ENCODE peak calls at places on chromosomes 12 and 14, in four cellular contexts. One of them, this sample, is unnamed. For H3K36me3, the result is how much of the 10 kb centered on the place peaks cover.

GRCh38 chr12:31204995-31205582 is 120.9 kb downstream of the SINHCAF start:
- DNase-seq in uterus: no peak
- DNase-seq in adipocyte: peak
- DNase-seq in kidney epithelial cell: peak
- DNase-seq in this sample: no peak

GRCh38 chr12:116465892-116466291 is 93.3 kb upstream of the MAP1LC3B2 start:
- DNase-seq in uterus: no peak
- DNase-seq in adipocyte: no peak
- DNase-seq in kidney epithelial cell: no peak
- DNase-seq in this sample: no peak

GRCh38 chr14:96574171-96574632 is 72.0 kb downstream of the PAPOLA start:
- DNase-seq in uterus: no peak
- DNase-seq in adipocyte: peak
- DNase-seq in kidney epithelial cell: no peak
- DNase-seq in this sample: no peak

GRCh38 chr12:62158416-62159360 is 101.5 kb upstream of the USP15 start:
- DNase-seq in uterus: no peak
- DNase-seq in adipocyte: peak
- DNase-seq in kidney epithelial cell: no peak
- DNase-seq in this sample: peak

GRCh38 chr12:42090899-42091298 is 53.8 kb downstream of the GXYLT1 start:
- DNase-seq in uterus: no peak
- DNase-seq in adipocyte: peak
- DNase-seq in kidney epithelial cell: peak
- DNase-seq in this sample: no peak

GRCh38 chr12:111319600-111320232 is 49.2 kb downstream of the PHETA1 start:
- DNase-seq in uterus: no peak
- DNase-seq in adipocyte: no peak
- DNase-seq in kidney epithelial cell: no peak
- DNase-seq in this sample: no peak

GRCh38 chr14:72610096-72610830 is 283.6 kb downstream of the DPF3 start:
- DNase-seq in uterus: no peak
- DNase-seq in adipocyte: no peak
- DNase-seq in kidney epithelial cell: no peak
- DNase-seq in this sample: no peak

GRCh38 chr14:75968461-75968860 is 13.3 kb downstream of the TGFB3 start:
- DNase-seq in uterus: peak
- DNase-seq in adipocyte: peak
- DNase-seq in kidney epithelial cell: no peak
- DNase-seq in this sample: no peak

GRCh38 chr14:44795725-44796124 is 166.0 kb downstream of the KLHL28 start:
- DNase-seq in uterus: no peak
- DNase-seq in adipocyte: no peak
- DNase-seq in kidney epithelial cell: no peak
- DNase-seq in this sample: no peak

GRCh38 chr12:58621126-58621525 is 299.2 kb downstream of the LRIG3 start:
- DNase-seq in uterus: no peak
- DNase-seq in adipocyte: no peak
- DNase-seq in kidney epithelial cell: no peak
- DNase-seq in this sample: no peak

GRCh38 chr12:62914443-62914909 is 20.5 kb downstream of the PPM1H start:
- DNase-seq in uterus: no peak
- DNase-seq in adipocyte: no peak
- DNase-seq in kidney epithelial cell: no peak
- DNase-seq in this sample: no peak

GRCh38 chr14:51780006-51780692 is 80.3 kb upstream of the GNG2 start:
- DNase-seq in uterus: peak
- DNase-seq in adipocyte: peak
- DNase-seq in kidney epithelial cell: no peak
- DNase-seq in this sample: peak

GRCh38 chr14:57533214-57533613 is 39.6 kb upstream of the CCDC198 start:
- DNase-seq in uterus: no peak
- DNase-seq in adipocyte: peak
- DNase-seq in kidney epithelial cell: no peak
- DNase-seq in this sample: no peak

GRCh38 chr14:72535485-72535884 is 358.4 kb downstream of the DPF3 start:
- DNase-seq in uterus: no peak
- DNase-seq in adipocyte: no peak
- DNase-seq in kidney epithelial cell: no peak
- DNase-seq in this sample: peak

GRCh38 chr12:30862486-30862885 is 64.1 kb upstream of the TSPAN11 start:
- DNase-seq in uterus: no peak
- DNase-seq in adipocyte: no peak
- DNase-seq in kidney epithelial cell: no peak
- DNase-seq in this sample: no peak

GRCh38 chr12:62631531-62632520 is 165.2 kb downstream of the MON2 start:
- DNase-seq in uterus: peak
- DNase-seq in adipocyte: peak
- DNase-seq in kidney epithelial cell: no peak
- DNase-seq in this sample: peak

GRCh38 chr14:100147181-100147631 is 12.2 kb downstream of the DEGS2 start:
- DNase-seq in uterus: no peak
- DNase-seq in adipocyte: no peak
- DNase-seq in kidney epithelial cell: no peak
- DNase-seq in this sample: peak

GRCh38 chr12:1217191-1217949 is 226.3 kb downstream of the ERC1 start:
- DNase-seq in uterus: no peak
- DNase-seq in adipocyte: peak
- DNase-seq in kidney epithelial cell: peak
- DNase-seq in this sample: no peak

GRCh38 chr14:96224480-96225096 is 19.9 kb downstream of the BDKRB2 start:
- DNase-seq in uterus: no peak
- DNase-seq in adipocyte: no peak
- DNase-seq in kidney epithelial cell: no peak
- DNase-seq in this sample: no peak

GRCh38 chr12:14239350-14239934 is 126.0 kb upstream of the ATF7IP start:
- DNase-seq in uterus: no peak
- DNase-seq in adipocyte: peak
- DNase-seq in kidney epithelial cell: no peak
- DNase-seq in this sample: no peak

GRCh38 chr12:64674367-64674922 is 64.2 kb downstream of the RASSF3 start:
- DNase-seq in uterus: no peak
- DNase-seq in adipocyte: no peak
- DNase-seq in kidney epithelial cell: no peak
- DNase-seq in this sample: peak

GRCh38 chr14:87640553-87640952 is 352.4 kb downstream of the GALC start:
- DNase-seq in uterus: no peak
- DNase-seq in adipocyte: no peak
- DNase-seq in kidney epithelial cell: no peak
- DNase-seq in this sample: no peak

GRCh38 chr12:106739815-106740552 is 34.5 kb upstream of the RIC8B start:
- DNase-seq in uterus: no peak
- DNase-seq in adipocyte: no peak
- DNase-seq in kidney epithelial cell: no peak
- DNase-seq in this sample: no peak

GRCh38 chr14:22561366-22561660 is 27.7 kb downstream of the DAD1 start:
- DNase-seq in uterus: no peak
- DNase-seq in adipocyte: no peak
- DNase-seq in kidney epithelial cell: no peak
- DNase-seq in this sample: no peak
- H3K4me3 ChIP-seq in uterus: no peak
- H3K4me3 ChIP-seq in adipocyte: no peak
- H3K4me3 ChIP-seq in kidney epithelial cell: no peak
- H3K4me3 ChIP-seq in this sample: no peak

DNA sequence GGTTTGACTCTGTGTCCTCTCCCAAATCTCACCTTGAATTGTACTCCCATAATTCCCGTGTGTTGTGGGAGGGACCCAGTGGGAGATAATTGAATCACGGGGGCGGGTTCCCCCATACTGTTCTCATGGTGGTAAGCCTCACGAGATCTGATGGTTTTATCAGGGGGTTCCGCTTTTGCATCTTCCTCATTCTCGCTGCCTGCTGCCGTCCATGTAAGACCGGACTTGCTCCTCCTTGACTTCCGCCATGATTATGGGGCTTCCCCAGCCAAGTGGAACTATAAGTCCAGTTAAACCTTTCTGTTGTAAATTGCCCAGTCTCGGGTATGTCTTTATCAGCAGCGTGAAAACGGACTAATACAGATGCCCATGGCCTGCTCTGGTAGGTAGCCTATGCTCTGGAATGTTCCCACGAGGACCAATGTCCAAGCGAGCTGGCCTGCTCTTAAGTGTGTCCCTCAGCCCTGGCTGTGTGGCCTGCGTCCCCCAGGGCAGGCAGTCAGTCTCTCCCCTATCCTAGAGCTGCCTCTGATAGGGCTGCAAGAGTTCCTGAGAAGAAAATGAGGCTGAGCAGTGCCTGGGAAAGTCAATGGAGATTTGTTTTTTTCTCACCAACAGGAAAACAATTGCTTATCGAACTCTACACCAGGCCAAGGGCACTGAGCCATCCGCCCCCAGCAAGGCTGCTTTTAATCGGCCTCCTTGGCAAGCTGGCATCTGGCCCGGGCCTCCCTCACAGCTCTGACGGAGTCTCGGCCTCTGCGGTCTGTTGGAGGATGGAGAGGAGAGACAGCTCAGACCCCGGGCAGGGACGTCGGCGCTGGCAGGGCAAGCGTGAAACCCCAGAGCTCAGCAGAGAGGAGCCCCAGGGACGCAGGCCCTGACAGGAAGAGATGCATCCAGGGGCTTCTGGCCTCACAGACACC is 17.8 kb downstream of the CAMKK2 start:
- DNase-seq in uterus: no peak
- DNase-seq in adipocyte: no peak
- DNase-seq in kidney epithelial cell: no peak
- DNase-seq in this sample: no peak
- H3K36me3 ChIP-seq in uterus: under half
- H3K36me3 ChIP-seq in adipocyte: under half
- H3K36me3 ChIP-seq in kidney epithelial cell: under half
- H3K36me3 ChIP-seq in this sample: under half

GRCh38 chr12:103571286-103571685 is 15.8 kb upstream of the STAB2 start:
- DNase-seq in uterus: no peak
- DNase-seq in adipocyte: no peak
- DNase-seq in kidney epithelial cell: no peak
- DNase-seq in this sample: no peak
- H3K4me3 ChIP-seq in uterus: no peak
- H3K4me3 ChIP-seq in adipocyte: no peak
- H3K4me3 ChIP-seq in kidney epithelial cell: no peak
- H3K4me3 ChIP-seq in this sample: no peak

GRCh38 chr12:108814462-108815211 is 42.7 kb downstream of the SSH1 start:
- DNase-seq in uterus: no peak
- DNase-seq in adipocyte: no peak
- DNase-seq in kidney epithelial cell: no peak
- DNase-seq in this sample: no peak
- H3K36me3 ChIP-seq in uterus: under half
- H3K36me3 ChIP-seq in adipocyte: half or more
- H3K36me3 ChIP-seq in kidney epithelial cell: under half
- H3K36me3 ChIP-seq in this sample: under half

GRCh38 chr12:108341356-108341755 is 2.2 kb upstream of the CMKLR1 start:
- DNase-seq in uterus: no peak
- DNase-seq in adipocyte: peak
- DNase-seq in kidney epithelial cell: no peak
- DNase-seq in this sample: no peak

GRCh38 chr12:108341854-108342847 is 3.0 kb upstream of the CMKLR1 start:
- DNase-seq in uterus: no peak
- DNase-seq in adipocyte: no peak
- DNase-seq in kidney epithelial cell: no peak
- DNase-seq in this sample: no peak

GRCh38 chr12:108340037-108340436 is 926 bp upstream of the CMKLR1 start:
- DNase-seq in uterus: no peak
- DNase-seq in adipocyte: no peak
- DNase-seq in kidney epithelial cell: no peak
- DNase-seq in this sample: no peak

GRCh38 chr12:108337235-108338223 is 1.6 kb downstream of the CMKLR1 start:
- DNase-seq in uterus: no peak
- DNase-seq in adipocyte: peak
- DNase-seq in kidney epithelial cell: no peak
- DNase-seq in this sample: no peak

DNA sequence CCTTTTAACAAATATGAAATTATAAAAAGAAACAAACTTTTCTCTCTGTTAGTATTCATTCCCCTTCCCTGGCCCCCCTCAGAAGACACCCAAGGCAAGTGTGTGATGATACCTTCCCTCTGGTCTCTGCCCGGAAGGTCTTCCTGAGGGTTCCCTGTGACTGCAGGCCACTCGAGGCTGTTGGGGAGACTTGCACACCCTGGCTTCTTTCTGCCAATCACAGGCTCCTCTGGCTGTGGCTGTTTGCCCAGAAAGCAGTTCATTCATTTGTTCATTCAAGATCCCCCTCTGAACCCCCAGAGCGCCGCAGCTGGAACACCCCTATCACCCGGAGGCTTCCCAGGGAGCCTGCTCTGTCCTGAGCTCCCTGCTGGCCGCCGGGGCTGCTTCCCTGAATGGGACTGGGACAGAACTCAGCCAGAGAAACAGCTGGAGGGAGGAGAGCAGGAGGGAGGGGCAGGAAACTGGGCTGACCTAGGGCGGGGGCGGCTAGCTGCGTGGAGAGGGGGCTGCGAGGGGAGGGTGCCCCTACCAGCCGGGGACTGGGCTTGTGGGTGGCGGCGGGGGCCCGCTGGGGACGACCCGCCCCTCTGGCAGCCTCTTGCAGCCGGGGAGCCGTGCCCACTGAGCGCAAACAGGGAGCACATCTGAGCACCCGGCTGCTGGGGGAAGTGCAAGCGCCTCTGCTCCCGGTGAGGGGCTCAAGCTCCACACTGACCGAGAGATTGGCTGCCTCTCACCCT is at the start of gene CMKLR1:
- DNase-seq in uterus: peak
- DNase-seq in adipocyte: peak
- DNase-seq in kidney epithelial cell: no peak
- DNase-seq in this sample: no peak
- H3K4me3 ChIP-seq in uterus: peak
- H3K4me3 ChIP-seq in adipocyte: peak
- H3K4me3 ChIP-seq in kidney epithelial cell: peak
- H3K4me3 ChIP-seq in this sample: no peak

DNA sequence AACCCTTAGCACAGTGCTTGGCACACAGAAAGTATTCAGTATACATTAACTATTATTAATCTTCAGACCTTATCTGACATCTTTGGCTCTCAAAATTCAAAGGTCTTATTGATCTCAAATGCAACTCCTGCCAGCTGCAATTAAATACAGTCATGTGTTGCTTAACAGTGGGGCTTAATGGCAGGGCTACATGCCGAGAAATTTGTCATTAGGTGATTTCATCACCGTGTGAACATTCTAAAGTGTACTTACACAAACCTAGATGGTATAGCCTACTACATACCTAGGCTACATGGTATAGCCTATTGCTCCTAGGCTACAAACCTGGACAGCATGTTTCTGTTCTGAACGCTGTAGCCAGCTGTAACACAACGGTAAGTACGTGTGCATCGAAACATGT is 156.3 kb upstream of the TMCC3 start:
- DNase-seq in uterus: no peak
- DNase-seq in adipocyte: no peak
- DNase-seq in kidney epithelial cell: no peak
- DNase-seq in this sample: no peak
- H3K36me3 ChIP-seq in uterus: under half
- H3K36me3 ChIP-seq in adipocyte: under half
- H3K36me3 ChIP-seq in kidney epithelial cell: under half
- H3K36me3 ChIP-seq in this sample: under half

This sample was measured in CD4-positive, alpha-beta memory T cell.